ENCODE peak calls at places on chromosome 17, in six cellular contexts. U is cardiac muscle cell; W is GM23248; T is fibroblast of lung; J is CD8-positive, alpha-beta T cell; S is brain microvascular endothelial cell. X is an unnamed sample.

GRCh38 chr17:44241104-44241503 is 21.6 kb upstream of the UBTF start:
- DNase-seq in U (no peak), J (no peak), T (no peak), S (no peak), W (peak; percentile 22), X (no peak)

GRCh38 chr17:56737741-56738161 is 96.0 kb downstream of the C17orf67 start:
- DNase-seq in U (peak; percentile 82), J (no peak), S (peak; percentile 77), W (peak; percentile 43), T (peak; percentile 92), X (no peak)

GRCh38 chr17:57925361-57925990 is 29.7 kb downstream of the CUEDC1 start:
- DNase-seq in S (no peak), W (no peak), T (no peak), J (no peak), U (no peak), X (no peak)

GRCh38 chr17:77528516-77529327 is 388.0 kb downstream of the SEC14L1 start:
- DNase-seq in T (no peak), W (no peak), S (no peak), U (no peak), J (peak; percentile 27), X (no peak)

GRCh38 chr17:80910043-80910442 is 81.6 kb upstream of the CHMP6 start:
- DNase-seq in S (no peak), T (no peak), J (no peak), W (no peak), U (no peak), X (no peak)

GRCh38 chr17:44925731-44926697 is 10.7 kb upstream of the GFAP start:
- DNase-seq in T (no peak), W (no peak), U (no peak), J (no peak), S (no peak), X (no peak)

GRCh38 chr17:80950466-80951120 is 41.0 kb upstream of the CHMP6 start:
- DNase-seq in W (no peak), S (no peak), T (no peak), U (no peak), J (no peak), X (peak; percentile 2)

GRCh38 chr17:71237903-71238538 is 882.8 kb upstream of the SOX9 start:
- DNase-seq in J (no peak), S (peak; percentile 3), T (peak; percentile 71), U (peak; percentile 45), W (peak; percentile 81), X (no peak)

GRCh38 chr17:82780981-82781893 is 29.4 kb downstream of the TBCD start:
- DNase-seq in U (no peak), T (no peak), S (no peak), J (no peak), W (no peak), X (no peak)

GRCh38 chr17:4161560-4162221 is 18.7 kb downstream of the CYB5D2 start:
- DNase-seq in T (no peak), J (no peak), S (no peak), U (no peak), W (peak; percentile 25), X (no peak)

GRCh38 chr17:47279062-47279801 is 25.6 kb downstream of the ITGB3 start:
- DNase-seq in T (peak; percentile 99), U (peak; percentile 98), S (peak; percentile 95), W (peak; percentile 98), J (no peak), X (peak; percentile 30)

GRCh38 chr17:49715221-49715620 is 7.5 kb upstream of the SLC35B1 start:
- DNase-seq in S (no peak), W (no peak), U (no peak), T (no peak), J (peak; percentile 34), X (no peak)

GRCh38 chr17:14630025-14630424 is 329.1 kb downstream of the HS3ST3B1 start:
- DNase-seq in U (no peak), T (no peak), J (no peak), S (no peak), W (no peak), X (no peak)

GRCh38 chr17:39867891-39868553 is at the start of gene ZPBP2:
- DNase-seq in W (peak; percentile 4), T (no peak), U (no peak), S (no peak), J (peak; percentile 40), X (no peak)

GRCh38 chr17:83189673-83190385 is 110.4 kb downstream of the METRNL start:
- DNase-seq in U (no peak), S (peak; percentile 77), W (peak; percentile 87), J (no peak), T (peak; percentile 64), X (peak; percentile 5)

GRCh38 chr17:83125515-83126274 is 46.3 kb downstream of the METRNL start:
- DNase-seq in J (peak; percentile 36), U (no peak), W (peak; percentile 79), T (no peak), S (no peak), X (no peak)

GRCh38 chr17:78892936-78893379 is 10.0 kb downstream of the CEP295NL start:
- DNase-seq in T (no peak), W (no peak), S (no peak), J (no peak), U (no peak), X (no peak)

GRCh38 chr17:80938556-80938955 is 53.1 kb upstream of the CHMP6 start:
- DNase-seq in W (no peak), S (no peak), U (no peak), T (peak; percentile 23), J (peak; percentile 22), X (no peak)

GRCh38 chr17:72822358-72823023 is 270.0 kb downstream of the SLC39A11 start:
- DNase-seq in T (no peak), J (no peak), U (no peak), W (no peak), S (no peak), X (peak; percentile 6)

DNA sequence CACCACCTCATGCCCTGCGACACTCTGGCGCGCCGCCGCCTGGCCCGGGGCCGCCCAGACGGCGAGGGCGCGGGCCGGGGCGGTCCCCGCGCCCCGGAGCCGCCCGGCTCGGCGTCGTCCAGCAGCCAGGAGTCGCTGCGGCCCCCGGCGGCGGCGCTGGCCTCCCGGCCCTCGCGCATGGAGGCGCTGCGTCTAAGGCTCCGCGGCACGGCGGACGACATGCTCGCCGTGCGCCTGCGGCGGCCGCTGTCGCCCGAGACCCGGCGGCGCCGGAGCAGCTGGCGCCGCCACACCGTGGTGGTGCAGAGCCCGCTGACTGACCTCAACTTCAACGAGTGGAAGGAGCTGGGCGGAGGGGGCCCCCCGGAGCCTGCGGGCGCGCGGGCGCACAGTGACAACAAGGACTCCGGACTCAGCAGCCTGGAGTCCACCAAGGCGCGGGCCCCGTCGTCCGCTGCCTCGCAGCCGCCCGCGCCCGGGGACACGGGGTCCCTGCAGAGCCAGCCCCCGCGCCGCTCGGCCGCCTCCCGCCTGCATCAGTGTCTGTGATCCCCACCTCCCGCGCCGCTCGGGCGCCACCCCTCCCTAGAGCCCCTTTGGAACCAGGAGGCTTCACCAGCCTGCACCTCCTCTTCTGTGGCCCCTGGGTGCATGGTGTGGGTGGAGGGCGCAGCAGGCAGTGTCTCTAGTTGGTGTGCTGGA is 82.3 kb downstream of the ARHGAP23 start:
- DNase-seq in S (no peak), U (peak; percentile 50), W (no peak), T (peak; percentile 55), J (no peak), X (peak; percentile 56)
- H3K27ac ChIP-seq in S (no peak overlapping the region), U (no peak overlapping the region), W (no peak overlapping the region), T (no peak overlapping the region), J (no peak overlapping the region), X (no peak overlapping the region)

GRCh38 chr17:63826468-63827001 is 696 bp upstream of the PSMC5 start:
- DNase-seq in U (no peak), S (peak; percentile 31), W (peak; percentile 76), T (peak; percentile 27), J (no peak), X (no peak)
- H3K27ac ChIP-seq in U (peak overlapping the region; percentile 97), S (peak overlapping the region; percentile 97), W (peak overlapping the region; percentile 90), T (peak overlapping the region; percentile 93), J (peak overlapping the region; percentile 66), X (peak overlapping the region; percentile 93)

DNA sequence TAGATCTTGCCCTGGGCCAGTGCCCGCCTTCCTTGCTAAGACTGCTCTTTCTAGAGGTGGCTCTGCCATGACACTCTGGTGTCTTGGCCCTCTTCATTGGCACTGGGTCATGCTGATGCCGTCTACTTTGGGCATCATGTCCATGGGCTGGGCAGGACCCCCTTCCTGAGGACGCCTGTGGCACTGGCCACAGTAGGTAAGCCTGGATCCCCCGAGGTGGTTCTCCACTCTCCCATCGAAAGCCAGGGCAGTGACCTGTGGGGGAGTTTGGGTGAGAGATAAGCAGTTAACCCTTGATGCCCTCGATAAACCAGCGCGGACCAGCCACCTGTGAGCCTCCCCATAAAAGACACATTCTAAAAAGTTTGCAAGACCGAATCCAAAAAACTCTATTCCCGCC is 20.0 kb upstream of the ITGB4 start:
- DNase-seq in W (no peak), T (no peak), J (no peak), S (no peak), U (no peak), X (no peak)
- H3K27ac ChIP-seq in W (peak overlapping the region; percentile 81), T (no peak overlapping the region), J (no peak overlapping the region), S (peak overlapping the region; percentile 83), U (no peak overlapping the region), X (peak overlapping the region; percentile 91)

GRCh38 chr17:76369804-76370203 is 14.6 kb upstream of the SPHK1 start:
- DNase-seq in J (no peak), W (no peak), T (no peak), U (no peak), S (no peak), X (no peak)

GRCh38 chr17:76371656-76372628 is 12.5 kb upstream of the SPHK1 start:
- DNase-seq in U (peak; percentile 89), J (no peak), S (peak; percentile 99), W (peak; percentile 98), T (peak; percentile 100), X (no peak)

GRCh38 chr17:76368545-76368944 is 14.8 kb upstream of the PRPSAP1 start:
- DNase-seq in S (peak; percentile 65), U (peak; percentile 53), J (no peak), T (peak; percentile 45), W (peak; percentile 36), X (no peak)

GRCh38 chr17:76367647-76368046 is 13.9 kb upstream of the PRPSAP1 start:
- DNase-seq in T (no peak), J (no peak), W (no peak), S (no peak), U (no peak), X (no peak)

GRCh38 chr17:76370261-76370993 is 14.0 kb upstream of the SPHK1 start:
- DNase-seq in W (peak; percentile 99), U (peak; percentile 93), J (no peak), S (peak; percentile 97), T (peak; percentile 97), X (peak; percentile 72)
- H3K27ac ChIP-seq in W (peak overlapping the region; percentile 99), U (peak overlapping the region; percentile 37), J (no peak overlapping the region), S (peak overlapping the region; percentile 100), T (peak overlapping the region; percentile 92), X (peak overlapping the region; percentile 2)